ENCODE peak calls at places on chromosomes 11 and 22, in five cellular contexts. H is RCC 7860; Y is HCEC 1CT; G is activated CD4-positive, CD25-positive, alpha-beta regulatory T cell; M is right atrium auricular region. K is an unnamed sample.

GRCh38 chr11:118088531-118088930 is 1.8 kb upstream of the SMIM35 start:
- DNase-seq in H (no peak), G (no peak), M (no peak), Y (no peak), K (peak)

GRCh38 chr11:64675417-64676252 is 47.4 kb downstream of the NRXN2 start:
- DNase-seq in M (peak), H (peak), G (no peak), Y (peak), K (no peak)

GRCh38 chr22:37381489-37381888 is 45.8 kb downstream of the ELFN2 start:
- DNase-seq in Y (no peak), H (no peak), M (no peak), G (no peak), K (no peak)

GRCh38 chr11:8442301-8442700 is 151.7 kb downstream of the STK33 start:
- DNase-seq in H (no peak), Y (no peak), G (no peak), M (no peak), K (no peak)

GRCh38 chr11:116371146-116371545 is 401.6 kb downstream of the BUD13 start:
- DNase-seq in H (no peak), G (no peak), Y (no peak), M (no peak), K (no peak)

GRCh38 chr22:44586337-44586990 is 88.4 kb upstream of the RTL6 start:
- DNase-seq in H (no peak), G (no peak), M (no peak), Y (no peak), K (no peak)

GRCh38 chr11:584287-584686 is 8.0 kb downstream of the PHRF1 start:
- DNase-seq in H (no peak), Y (no peak), M (no peak), G (no peak), K (no peak)

GRCh38 chr11:82995754-82996398 is 75.8 kb downstream of the RAB30 start:
- DNase-seq in G (no peak), Y (no peak), M (no peak), H (no peak), K (no peak)

GRCh38 chr11:91104237-91104636 is 881.4 kb upstream of the CHORDC1 start:
- DNase-seq in G (no peak), H (peak), Y (peak), M (no peak), K (no peak)

GRCh38 chr11:76604652-76605241 is 65.8 kb downstream of the LRRC32 start:
- DNase-seq in Y (peak), H (no peak), G (no peak), M (no peak), K (no peak)

GRCh38 chr11:2477254-2477653 is 32.4 kb downstream of the KCNQ1 start:
- DNase-seq in M (no peak), H (no peak), Y (no peak), G (no peak), K (no peak)

GRCh38 chr11:47004595-47005033 is 68.1 kb downstream of the CSTPP1 start:
- DNase-seq in Y (peak), H (peak), M (peak), G (no peak), K (no peak)

GRCh38 chr11:100972046-100972445 is 157.6 kb downstream of the PGR start:
- DNase-seq in M (no peak), G (no peak), Y (no peak), H (no peak), K (no peak)

GRCh38 chr11:118640332-118641154 is 33.1 kb downstream of the PHLDB1 start:
- DNase-seq in H (no peak), Y (no peak), M (no peak), G (no peak), K (no peak)

GRCh38 chr11:122723106-122723505 is 67.6 kb downstream of the UBASH3B start:
- DNase-seq in G (no peak), Y (peak), M (no peak), H (no peak), K (no peak)

GRCh38 chr22:41949297-41949965 is 2.5 kb upstream of the CENPM start:
- DNase-seq in Y (no peak), H (no peak), G (no peak), M (no peak), K (no peak)

GRCh38 chr11:59610289-59610688 is 5.3 kb downstream of the OSBP start:
- DNase-seq in M (no peak), Y (no peak), G (no peak), H (no peak), K (no peak)

GRCh38 chr11:108906329-108906728 is 241.5 kb downstream of the DDX10 start:
- DNase-seq in Y (peak), M (no peak), G (no peak), H (no peak), K (no peak)

GRCh38 chr11:68282141-68282860 is 10.5 kb upstream of the C11orf24 start:
- DNase-seq in H (no peak), G (no peak), M (no peak), Y (no peak), K (peak)

GRCh38 chr11:68659158-68659921 is 25.0 kb upstream of the GAL start:
- DNase-seq in G (no peak), H (peak), Y (peak), M (peak), K (no peak)

GRCh38 chr11:127074151-127074761 is 73.7 kb upstream of the KIRREL3 start:
- DNase-seq in M (no peak), H (peak), G (no peak), Y (peak), K (no peak)

GRCh38 chr11:29328961-29329441 is 687.8 kb downstream of the KCNA4 start:
- DNase-seq in M (no peak), H (peak), Y (peak), G (no peak), K (no peak)

GRCh38 chr11:119608201-119608600 is 120.8 kb downstream of the NECTIN1 start:
- DNase-seq in H (no peak), Y (no peak), G (no peak), M (no peak), K (no peak)

GRCh38 chr11:126969865-126970479 is 30.6 kb downstream of the KIRREL3 start:
- DNase-seq in H (peak), M (no peak), G (no peak), Y (peak), K (no peak)